ENCODE peak calls at places on chromosome 22, in seven cellular contexts. U is prostate gland, H is spleen, E is GM12891, W is esophagus muscularis mucosa, G is transverse colon, B is HCT116. D is an unnamed sample.

GRCh38 chr22:45804986-45805325 is 133.3 kb downstream of the ATXN10 start:
- DNase-seq in E (no peak), H (no peak), U (no peak), W (no peak), G (no peak), B (peak), D (no peak)

GRCh38 chr22:29339381-29340235 is 24.1 kb upstream of the RASL10A start:
- DNase-seq in W (no peak), H (no peak), U (no peak), B (no peak), G (no peak), E (no peak), D (no peak)

GRCh38 chr22:23363683-23364082 is 183.4 kb downstream of the BCR start:
- DNase-seq in H (no peak), U (no peak), G (no peak), E (no peak), W (peak), B (no peak), D (no peak)

GRCh38 chr22:47210686-47211085 is 448.2 kb downstream of the TBC1D22A start:
- DNase-seq in B (no peak), U (no peak), E (no peak), G (no peak), H (peak), W (no peak), D (no peak)

GRCh38 chr22:40855960-40856512 is 403 bp downstream of the ST13 start:
- DNase-seq in H (peak), B (no peak), G (no peak), U (peak), E (peak), W (no peak), D (no peak)

GRCh38 chr22:18095101-18095805 is 15.4 kb upstream of the TUBA8 start:
- DNase-seq in E (no peak), W (no peak), G (no peak), B (no peak), H (peak), U (no peak), D (no peak)

GRCh38 chr22:17501679-17502285 is 61.5 kb upstream of the SLC25A18 start:
- DNase-seq in B (peak), E (peak), G (peak), H (no peak), U (peak), W (no peak), D (peak)

GRCh38 chr22:21450320-21450831 is 16.8 kb upstream of the TMEM191C start:
- DNase-seq in U (peak), G (no peak), W (no peak), H (peak), E (no peak), B (no peak), D (no peak)

GRCh38 chr22:36332623-36333331 is 55.0 kb downstream of the MYH9 start:
- DNase-seq in G (peak), W (no peak), U (peak), B (no peak), E (no peak), H (peak), D (peak)

GRCh38 chr22:23278883-23279675 is 98.8 kb downstream of the BCR start:
- DNase-seq in B (no peak), W (no peak), G (peak), E (no peak), U (peak), H (no peak), D (no peak)

GRCh38 chr22:24996420-24996952 is 44.0 kb downstream of the KIAA1671 start:
- DNase-seq in G (peak), W (no peak), E (no peak), H (no peak), U (peak), B (peak), D (no peak)

GRCh38 chr22:36901411-36902142 is 11.9 kb upstream of the CSF2RB start:
- DNase-seq in E (peak), B (no peak), H (no peak), G (peak), U (no peak), W (no peak), D (peak)

GRCh38 chr22:30647536-30647935 is 12.0 kb downstream of the SLC35E4 start:
- DNase-seq in U (no peak), E (no peak), B (no peak), G (no peak), W (no peak), H (no peak), D (no peak)

GRCh38 chr22:31826443-31826842 is 72.6 kb downstream of the DEPDC5 start:
- DNase-seq in G (no peak), W (no peak), E (no peak), U (no peak), B (no peak), H (no peak), D (no peak)

GRCh38 chr22:29744902-29745301 is 21.9 kb downstream of the ZMAT5 start:
- DNase-seq in G (peak), U (peak), W (no peak), H (no peak), B (no peak), E (no peak), D (no peak)

GRCh38 chr22:20741634-20742581 is 32.0 kb upstream of the SERPIND1 start:
- DNase-seq in G (peak), U (no peak), H (no peak), W (no peak), E (no peak), B (peak), D (no peak)

GRCh38 chr22:20546541-20546950 is 39.1 kb downstream of the MED15 start:
- DNase-seq in W (no peak), G (no peak), H (no peak), E (no peak), U (no peak), B (no peak), D (no peak)

GRCh38 chr22:23089633-23090032 is 19.3 kb downstream of the GNAZ start:
- DNase-seq in G (no peak), H (no peak), E (no peak), W (no peak), B (no peak), U (no peak), D (no peak)

GRCh38 chr22:46064236-46064965 is 85.9 kb upstream of the PPARA start:
- DNase-seq in B (no peak), U (no peak), E (no peak), W (no peak), G (peak), H (peak), D (no peak)

GRCh38 chr22:22995166-22995565 is 75.2 kb upstream of the GNAZ start:
- DNase-seq in U (no peak), B (no peak), E (no peak), W (no peak), G (no peak), H (no peak), D (no peak)

GRCh38 chr22:46070215-46070721 is 80.1 kb upstream of the PPARA start:
- DNase-seq in U (no peak), H (peak), B (no peak), W (no peak), G (peak), E (no peak), D (no peak)

GRCh38 chr22:22352376-22352999 is 107.9 kb downstream of the VPREB1 start:
- DNase-seq in E (no peak), W (peak), B (no peak), U (no peak), G (no peak), H (no peak), D (no peak)

GRCh38 chr22:46418827-46419226 is 83.3 kb downstream of the TRMU start:
- DNase-seq in U (no peak), H (no peak), E (no peak), G (no peak), W (no peak), B (no peak), D (no peak)

GRCh38 chr22:35140879-35141745 is 75.2 kb downstream of the ISX start:
- DNase-seq in E (peak), B (no peak), W (no peak), G (peak), U (no peak), H (peak), D (no peak)

GRCh38 chr22:24994070-24994763 is 41.7 kb downstream of the KIAA1671 start:
- DNase-seq in U (no peak), W (no peak), E (no peak), G (peak), H (no peak), B (peak), D (no peak)

GRCh38 chr22:24935771-24936483 is 10.6 kb downstream of the LHFPL7 start:
- DNase-seq in W (no peak), U (no peak), H (no peak), G (no peak), B (no peak), E (no peak), D (no peak)

GRCh38 chr22:25747245-25747944 is 5.4 kb downstream of the MYO18B start:
- DNase-seq in G (peak), W (no peak), H (no peak), B (peak), U (no peak), E (no peak), D (no peak)

GRCh38 chr22:50467341-50467740 is 7.5 kb downstream of the SBF1 start:
- DNase-seq in E (no peak), B (no peak), W (no peak), U (no peak), G (no peak), H (no peak), D (no peak)

GRCh38 chr22:39183991-39184585 is 31.6 kb upstream of the CBX7 start:
- DNase-seq in B (peak), U (no peak), W (no peak), G (no peak), E (no peak), H (peak), D (no peak)

GRCh38 chr22:49966716-49967332 is 6.3 kb downstream of the PIM3 start:
- DNase-seq in H (peak), B (no peak), E (no peak), W (no peak), G (peak), U (no peak), D (no peak)

GRCh38 chr22:44088976-44089570 is 65.0 kb downstream of the PARVB start:
- DNase-seq in W (no peak), E (no peak), G (peak), B (no peak), U (peak), H (no peak), D (no peak)
- TF ChIP-seq POLR2AphosphoS5 in W (no peak), E (no peak), G (no peak), B (no peak), U (no peak), H (no peak), D (no peak)

GRCh38 chr22:48405741-48406140 is 1421.9 kb downstream of the BRD1 start:
- DNase-seq in W (no peak), G (no peak), U (no peak), E (no peak), H (no peak), B (no peak), D (no peak)
- TF ChIP-seq POLR2AphosphoS5 in W (no peak), G (no peak), U (no peak), E (no peak), H (no peak), B (no peak), D (no peak)

DNA sequence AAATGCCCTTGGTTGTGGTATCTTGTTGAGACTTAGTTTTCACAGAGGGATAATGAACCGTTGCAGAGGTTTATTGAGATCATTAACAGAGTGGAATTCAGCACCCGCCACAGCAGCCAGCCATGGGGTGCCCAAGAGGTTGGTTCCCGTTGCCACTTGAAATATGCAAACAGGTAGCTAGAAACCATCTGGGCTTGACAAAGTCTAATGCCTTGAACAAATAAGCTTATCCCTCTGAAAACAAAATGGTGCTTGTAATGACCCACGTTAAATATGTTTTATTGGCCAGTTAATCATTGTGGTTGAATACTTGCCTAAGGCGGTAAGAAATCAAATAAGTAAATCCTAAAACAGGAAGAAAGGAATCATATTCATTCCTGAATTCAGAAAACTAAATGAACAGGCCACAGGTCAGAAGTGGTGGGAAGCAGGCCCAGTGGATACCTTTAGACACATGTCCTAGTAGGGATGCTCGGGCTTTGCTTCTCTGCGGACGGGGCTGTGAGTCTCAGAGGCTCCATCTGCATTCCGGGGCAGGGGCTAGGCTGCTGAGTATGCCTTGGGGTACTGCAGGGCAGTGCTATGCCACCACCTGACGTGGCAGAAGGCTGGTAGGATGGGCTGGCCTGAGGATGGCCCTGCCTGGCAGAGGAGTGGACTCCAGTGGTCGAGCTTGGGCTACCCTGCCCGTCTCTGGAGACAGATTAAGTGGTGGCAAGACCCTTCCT is 9.8 kb downstream of the C22orf23 start:
- DNase-seq in G (no peak), U (peak), H (no peak), W (no peak), B (no peak), E (no peak), D (no peak)
- TF ChIP-seq POLR2AphosphoS5 in G (no peak), U (peak), H (no peak), W (no peak), B (no peak), E (no peak), D (no peak)

DNA sequence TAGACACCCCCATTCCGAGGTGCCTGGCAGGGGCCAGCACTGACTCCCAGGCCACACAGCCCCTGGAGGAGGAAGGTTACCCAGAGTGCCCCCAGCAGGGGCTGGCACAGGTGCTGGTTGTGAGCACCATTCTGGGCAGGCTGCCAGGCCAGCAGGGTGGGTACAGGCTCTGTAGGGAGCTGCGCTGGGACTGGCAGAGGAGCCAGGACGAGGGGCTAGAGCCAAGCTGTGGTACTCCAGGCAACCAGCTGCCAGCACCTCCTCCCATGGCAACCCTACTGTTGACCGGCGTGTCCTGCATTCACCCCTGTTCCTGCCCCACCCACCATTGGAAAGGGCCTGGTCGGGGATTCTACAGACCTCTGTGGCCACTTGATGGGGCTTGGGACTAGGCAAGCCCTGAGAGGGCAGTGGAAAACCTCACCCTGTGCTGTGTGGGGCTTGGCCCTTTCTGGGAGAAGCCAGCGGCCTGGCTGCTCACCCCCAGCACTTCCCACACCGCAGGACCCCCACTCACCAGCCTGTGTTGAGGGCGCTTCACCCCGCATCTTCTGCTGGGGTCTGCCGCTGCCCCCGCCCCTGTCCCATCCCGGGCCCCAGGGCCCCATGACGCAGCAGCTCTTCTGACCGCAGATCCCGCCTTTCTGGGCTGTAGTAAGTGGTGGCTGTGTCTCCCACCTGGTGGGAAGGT is 1.9 kb downstream of the CLDN5 start:
- DNase-seq in W (no peak), E (no peak), B (no peak), H (no peak), G (no peak), U (no peak), D (no peak)
- TF ChIP-seq POLR2AphosphoS5 in W (no peak), E (no peak), B (no peak), H (no peak), G (no peak), U (no peak), D (no peak)

GRCh38 chr22:42358643-42359558 is 73.3 kb downstream of the NFAM1 start:
- DNase-seq in U (no peak), G (no peak), E (no peak), B (no peak), W (no peak), H (no peak), D (no peak)

GRCh38 chr22:42357634-42358296 is 74.4 kb downstream of the NFAM1 start:
- DNase-seq in B (no peak), W (no peak), H (no peak), U (peak), G (no peak), E (no peak), D (no peak)

GRCh38 chr22:42356547-42356946 is 75.7 kb downstream of the NFAM1 start:
- DNase-seq in U (no peak), H (no peak), G (no peak), E (no peak), B (no peak), W (no peak), D (no peak)

GRCh38 chr22:42353883-42354727 is 78.1 kb downstream of the NFAM1 start:
- DNase-seq in U (no peak), G (no peak), W (no peak), E (no peak), H (no peak), B (no peak), D (no peak)

GRCh38 chr22:42357221-42357620 is 75.0 kb downstream of the NFAM1 start:
- DNase-seq in H (no peak), W (no peak), U (no peak), E (no peak), B (no peak), G (no peak), D (no peak)
- TF ChIP-seq POLR2AphosphoS5 in H (no peak), W (no peak), U (no peak), E (no peak), B (no peak), G (no peak), D (no peak)

DNA sequence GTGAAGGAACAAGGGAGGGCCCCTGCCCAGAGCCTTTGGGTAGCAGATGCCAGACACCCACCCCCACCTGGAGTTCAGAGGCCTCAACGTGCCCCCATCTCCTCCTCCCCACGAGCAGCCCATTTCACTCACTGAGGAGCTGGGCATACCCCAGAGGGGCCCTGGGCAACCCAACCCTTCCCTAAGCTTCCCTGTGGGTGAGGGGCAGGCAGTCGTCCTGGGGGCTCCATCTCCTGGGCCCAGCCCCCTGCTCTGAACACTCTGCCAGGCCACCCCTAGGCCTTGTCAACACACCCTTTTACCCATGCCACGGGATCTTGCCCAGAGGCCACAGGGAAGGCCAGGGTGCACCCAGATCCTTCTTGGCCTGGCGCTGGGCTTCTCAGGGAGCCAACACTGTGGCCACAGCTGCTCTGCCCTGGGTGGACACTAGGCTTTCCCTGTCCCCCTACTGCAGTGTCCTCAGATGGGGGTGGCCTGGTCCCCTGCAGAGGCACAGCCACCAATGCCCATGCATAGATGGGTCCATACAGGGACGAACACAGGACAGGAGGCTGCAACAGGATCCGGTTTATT is 3.4 kb downstream of the SLC25A1 start:
- DNase-seq in B (no peak), U (no peak), G (no peak), W (no peak), E (no peak), H (no peak), D (no peak)
- TF ChIP-seq POLR2AphosphoS5 in B (no peak), U (no peak), G (no peak), W (no peak), E (no peak), H (no peak), D (no peak)

DNA sequence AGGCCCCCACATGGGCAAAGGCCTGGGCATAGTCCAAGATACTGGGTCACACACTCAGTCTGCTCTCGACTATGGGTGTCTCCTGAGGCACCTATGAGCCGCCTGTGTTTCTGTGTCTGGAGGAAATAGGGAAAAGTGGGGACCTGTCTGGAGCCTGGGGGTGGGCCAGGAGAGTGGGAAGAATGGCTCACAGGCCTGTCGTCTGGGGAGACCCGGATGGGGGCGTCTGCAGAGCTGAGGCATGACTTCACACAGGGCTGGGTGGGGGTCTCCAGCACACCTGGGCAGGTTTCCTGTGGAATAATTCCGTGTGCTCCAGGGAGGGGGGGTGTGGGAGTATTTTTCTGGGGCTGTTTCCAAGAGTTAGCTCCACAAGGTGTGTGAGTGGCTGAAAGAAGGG is 2.5 kb upstream of the MN1 start:
- DNase-seq in U (no peak), E (no peak), G (no peak), H (no peak), W (no peak), B (no peak), D (no peak)
- TF ChIP-seq POLR2AphosphoS5 in U (no peak), E (no peak), G (no peak), H (no peak), W (no peak), B (no peak), D (no peak)